ENCODE peak calls at places on chromosomes 12 and 14, in four cellular contexts. L, X, T and Q are unnamed samples.

GRCh38 chr12:101671157-101671791 is 26.2 kb upstream of the CHPT1 start:
- DNase-seq in L (peak; percentile 17), X (no peak), T (no peak), Q (no peak)

GRCh38 chr14:105364100-105364708 is 34.1 kb upstream of the TEX22 start:
- DNase-seq in L (peak; percentile 38), X (no peak), T (peak; percentile 47), Q (peak; percentile 35)

GRCh38 chr12:28130625-28131598 is 59.3 kb upstream of the CCDC91 start:
- DNase-seq in L (peak; percentile 17), X (no peak), T (peak; percentile 100), Q (peak; percentile 97)

GRCh38 chr14:95394297-95394891 is 74.7 kb upstream of the CLMN start:
- DNase-seq in L (no peak), X (no peak), T (no peak), Q (no peak)

GRCh38 chr12:79643821-79644220 is 46.9 kb downstream of the PAWR start:
- DNase-seq in L (no peak), X (no peak), T (no peak), Q (no peak)

GRCh38 chr12:110352401-110352800 is 51.1 kb downstream of the ANAPC7 start:
- DNase-seq in L (no peak), X (no peak), T (no peak), Q (no peak)

GRCh38 chr12:58502857-58503256 is 417.4 kb downstream of the LRIG3 start:
- DNase-seq in L (no peak), X (no peak), T (no peak), Q (peak; percentile 67)

GRCh38 chr14:69398053-69398817 is at the start of the genes ERH and SLC39A9:
- DNase-seq in L (peak; percentile 96), X (peak; percentile 98), T (peak; percentile 98), Q (peak; percentile 99)

GRCh38 chr14:97412933-97413574 is 615.9 kb downstream of the VRK1 start:
- DNase-seq in L (no peak), X (no peak), T (no peak), Q (no peak)

GRCh38 chr12:121791671-121792496 is 1.6 kb downstream of the RHOF start:
- DNase-seq in L (no peak), X (no peak), T (no peak), Q (no peak)

GRCh38 chr14:105145381-105146180 is 23.0 kb downstream of the JAG2 start:
- DNase-seq in L (no peak), X (no peak), T (no peak), Q (no peak)

GRCh38 chr14:91406451-91406850 is 11.2 kb downstream of the CCDC88C start:
- DNase-seq in L (no peak), X (no peak), T (no peak), Q (no peak)

GRCh38 chr12:91774471-91774921 is 371.1 kb downstream of the BTG1 start:
- DNase-seq in L (no peak), X (no peak), T (peak; percentile 69), Q (peak; percentile 78)

GRCh38 chr12:65662590-65662989 is 161.7 kb upstream of the HMGA2 start:
- DNase-seq in L (no peak), X (no peak), T (no peak), Q (no peak)

GRCh38 chr12:21666722-21667121 is 9.1 kb upstream of the LDHB start:
- DNase-seq in L (no peak), X (no peak), T (no peak), Q (no peak)

GRCh38 chr14:87186745-87187144 is 806.2 kb downstream of the GALC start:
- DNase-seq in L (no peak), X (peak; percentile 86), T (no peak), Q (no peak)

GRCh38 chr12:113892556-113892955 is 73.6 kb downstream of the RBM19 start:
- DNase-seq in L (no peak), X (no peak), T (no peak), Q (no peak)

GRCh38 chr14:24080888-24081738 is 9.8 kb downstream of the CPNE6 start:
- DNase-seq in L (peak; percentile 35), X (peak; percentile 81), T (no peak), Q (peak; percentile 17)

DNA sequence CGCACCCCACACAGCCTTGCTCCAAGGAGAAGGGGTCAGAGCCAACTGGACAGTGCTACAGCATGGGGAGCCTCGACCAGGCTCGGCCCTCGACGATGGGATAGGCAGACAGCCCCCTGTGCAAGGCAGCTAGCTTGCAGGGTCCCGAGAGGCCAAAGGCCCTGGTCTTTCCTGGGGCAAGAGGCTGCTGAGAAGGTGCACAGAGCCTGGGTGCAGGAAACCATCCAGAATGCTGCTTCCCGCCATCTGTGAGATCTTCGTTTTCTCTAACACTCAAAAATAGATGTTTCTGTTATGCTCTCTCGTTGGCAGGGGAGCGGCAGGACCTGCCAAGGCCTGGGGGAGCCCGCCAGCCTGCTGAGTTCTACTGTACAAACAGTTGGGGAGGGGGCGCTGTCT is 168.0 kb upstream of the RTL1 start:
- DNase-seq in L (no peak), X (no peak), T (no peak), Q (no peak)
- TF ChIP-seq CTCF in L (no peak), X (no peak), T (no peak), Q (no peak)

DNA sequence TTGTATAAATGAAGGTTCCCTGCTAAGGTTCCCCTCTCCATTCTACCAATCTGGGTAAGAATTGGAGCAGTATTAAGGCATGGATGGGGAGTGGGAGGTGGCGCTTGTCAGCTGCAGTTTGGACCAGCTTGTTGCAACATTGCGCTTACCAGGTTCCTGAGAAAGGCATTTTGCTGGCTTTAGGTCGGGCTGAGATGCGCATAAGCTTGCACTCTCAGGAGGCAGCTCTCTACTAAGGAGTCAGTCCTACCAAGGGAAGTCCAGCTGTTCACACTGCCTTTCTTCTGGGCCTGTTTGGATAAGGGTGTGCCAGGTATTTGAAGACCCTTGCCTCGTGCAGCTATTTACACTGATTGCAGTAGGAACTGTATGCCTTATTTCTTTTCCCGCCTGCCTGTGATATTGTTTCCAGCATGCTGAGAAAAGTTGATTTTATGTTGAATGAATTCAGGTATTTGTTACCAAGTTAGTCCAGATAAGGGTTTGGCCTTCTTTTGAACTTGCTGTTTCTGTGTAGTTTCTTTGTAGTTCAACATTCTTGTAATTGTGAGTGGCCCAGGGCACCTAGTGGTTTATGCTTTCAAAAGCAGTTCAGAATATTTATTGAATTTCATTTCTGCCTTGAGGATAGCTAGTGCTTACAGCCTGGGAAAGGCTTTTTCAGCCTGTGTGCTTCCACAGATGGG is 2.6 kb downstream of the MLEC start:
- DNase-seq in L (no peak), X (peak; percentile 69), T (no peak), Q (no peak)
- H3K4me3 ChIP-seq in L (peak overlapping the region; percentile 97), X (peak overlapping the region; percentile 99), T (peak overlapping the region; percentile 71), Q (peak overlapping the region; percentile 78)

GRCh38 chr12:50079771-50080170 is 5.4 kb upstream of the SMARCD1 start:
- DNase-seq in L (no peak), X (no peak), T (no peak), Q (no peak)
- TF ChIP-seq CTCF in L (no peak), X (no peak), T (no peak), Q (no peak)

DNA sequence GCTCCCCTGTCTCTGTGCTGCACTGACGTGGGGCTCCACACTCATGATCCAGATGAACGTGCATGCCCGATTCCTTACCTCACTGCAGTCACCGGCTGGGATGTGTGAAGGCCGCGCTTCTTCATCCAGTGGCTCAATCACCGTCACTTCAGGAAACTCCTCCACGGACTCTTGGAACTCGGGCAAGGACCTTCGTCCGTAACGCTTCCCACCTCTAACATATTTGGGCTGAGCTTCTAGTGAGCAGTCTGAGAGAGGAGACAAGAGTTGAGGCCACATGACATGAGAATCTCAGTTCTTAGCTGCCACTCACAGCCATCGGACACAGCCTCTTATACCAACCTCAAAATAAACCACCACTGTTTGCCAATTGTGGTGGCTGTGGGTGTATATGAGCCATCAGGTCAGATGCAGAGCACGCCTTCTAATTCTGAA is 38.3 kb downstream of the NIN start:
- DNase-seq in L (no peak), X (no peak), T (no peak), Q (no peak)
- H3K4me3 ChIP-seq in L (peak overlapping the region; percentile 66), X (no peak overlapping the region), T (no peak overlapping the region), Q (no peak overlapping the region)

DNA sequence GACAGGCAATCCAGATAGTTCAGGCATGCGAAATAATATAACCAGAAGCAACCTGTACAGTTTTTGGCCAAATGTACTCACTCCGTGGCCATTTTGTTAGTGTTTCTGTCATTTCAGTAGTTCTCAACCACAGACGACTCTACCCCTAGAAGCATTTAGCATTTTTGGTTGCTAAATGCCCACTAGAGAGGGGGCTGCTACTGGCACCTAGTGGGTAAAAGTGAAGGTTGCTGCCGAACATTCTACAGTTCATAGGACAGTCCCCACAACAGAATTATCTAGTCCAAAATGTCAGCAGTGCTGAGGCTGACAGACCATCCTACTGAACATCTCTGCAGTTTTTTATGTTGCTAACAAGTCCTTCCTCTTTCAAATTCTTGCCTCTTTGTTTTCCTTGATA is 107.4 kb downstream of the TSHR start:
- DNase-seq in L (no peak), X (peak; percentile 76), T (peak; percentile 0), Q (no peak)
- TF ChIP-seq CTCF in L (peak; percentile 44), X (peak; percentile 78), T (peak; percentile 19), Q (no peak)

GRCh38 chr12:53096761-53097160 is 706 bp upstream of the IGFBP6 start:
- DNase-seq in L (no peak), X (peak; percentile 37), T (no peak), Q (peak; percentile 13)
- H3K4me3 ChIP-seq in L (peak overlapping the region; percentile 80), X (peak overlapping the region; percentile 96), T (peak overlapping the region; percentile 59), Q (peak overlapping the region; percentile 71)